ENCODE peak calls at places on chromosomes 6 and 20, in four cellular contexts. One of them, this sample, is unnamed.

GRCh38 chr20:34390769-34391447 is 27.8 kb downstream of the ITCH start:
- DNase-seq in right lobe of liver: peak
- DNase-seq in Peyer's patch: no peak
- DNase-seq in HL-60: no peak
- DNase-seq in this sample: peak

GRCh38 chr6:156948807-156949206 is 171.6 kb downstream of the ARID1B start:
- DNase-seq in right lobe of liver: no peak
- DNase-seq in Peyer's patch: no peak
- DNase-seq in HL-60: no peak
- DNase-seq in this sample: peak

GRCh38 chr6:12009904-12010634 is 2.0 kb upstream of the HIVEP1 start:
- DNase-seq in right lobe of liver: no peak
- DNase-seq in Peyer's patch: no peak
- DNase-seq in HL-60: no peak
- DNase-seq in this sample: peak

GRCh38 chr20:34825530-34826362 is at the start of gene NCOA6:
- DNase-seq in right lobe of liver: peak
- DNase-seq in Peyer's patch: peak
- DNase-seq in HL-60: peak
- DNase-seq in this sample: peak

GRCh38 chr20:53331151-53331973 is 262.3 kb downstream of the ZNF217 start:
- DNase-seq in right lobe of liver: no peak
- DNase-seq in Peyer's patch: no peak
- DNase-seq in HL-60: no peak
- DNase-seq in this sample: peak

GRCh38 chr6:145086197-145086596 is 649.1 kb downstream of the EPM2A start:
- DNase-seq in right lobe of liver: no peak
- DNase-seq in Peyer's patch: no peak
- DNase-seq in HL-60: no peak
- DNase-seq in this sample: peak

GRCh38 chr6:137089305-137089704 is 44.5 kb upstream of the IL20RA start:
- DNase-seq in right lobe of liver: no peak
- DNase-seq in Peyer's patch: no peak
- DNase-seq in HL-60: no peak
- DNase-seq in this sample: no peak

GRCh38 chr6:24313477-24314141 is 44.2 kb downstream of the DCDC2 start:
- DNase-seq in right lobe of liver: no peak
- DNase-seq in Peyer's patch: no peak
- DNase-seq in HL-60: no peak
- DNase-seq in this sample: peak

GRCh38 chr6:161168281-161168891 is 105.5 kb downstream of the AGPAT4 start:
- DNase-seq in right lobe of liver: no peak
- DNase-seq in Peyer's patch: no peak
- DNase-seq in HL-60: no peak
- DNase-seq in this sample: peak

GRCh38 chr6:105259912-105260889 is 80.4 kb upstream of the POPDC3 start:
- DNase-seq in right lobe of liver: no peak
- DNase-seq in Peyer's patch: no peak
- DNase-seq in HL-60: no peak
- DNase-seq in this sample: no peak

GRCh38 chr6:112243861-112244415 is 10.4 kb downstream of the LAMA4 start:
- DNase-seq in right lobe of liver: no peak
- DNase-seq in Peyer's patch: no peak
- DNase-seq in HL-60: no peak
- DNase-seq in this sample: no peak

GRCh38 chr6:100468966-100469859 is 4.5 kb upstream of the SIM1 start:
- DNase-seq in right lobe of liver: no peak
- DNase-seq in Peyer's patch: no peak
- DNase-seq in HL-60: no peak
- DNase-seq in this sample: no peak

GRCh38 chr6:12693122-12693521 is 23.4 kb upstream of the PHACTR1 start:
- DNase-seq in right lobe of liver: no peak
- DNase-seq in Peyer's patch: no peak
- DNase-seq in HL-60: no peak
- DNase-seq in this sample: no peak

GRCh38 chr20:542777-543368 is 717 bp downstream of the CSNK2A1 start:
- DNase-seq in right lobe of liver: peak
- DNase-seq in Peyer's patch: peak
- DNase-seq in HL-60: peak
- DNase-seq in this sample: no peak

GRCh38 chr6:40900791-40901190 is 138.2 kb downstream of the UNC5CL start:
- DNase-seq in right lobe of liver: no peak
- DNase-seq in Peyer's patch: no peak
- DNase-seq in HL-60: no peak
- DNase-seq in this sample: peak

GRCh38 chr6:42257614-42258013 is 40.0 kb upstream of the MRPS10 start:
- DNase-seq in right lobe of liver: no peak
- DNase-seq in Peyer's patch: no peak
- DNase-seq in HL-60: no peak
- DNase-seq in this sample: no peak

GRCh38 chr6:170292778-170293164 is 1.9 kb upstream of the DLL1 start:
- DNase-seq in right lobe of liver: no peak
- DNase-seq in Peyer's patch: no peak
- DNase-seq in HL-60: no peak
- DNase-seq in this sample: no peak

GRCh38 chr6:19472168-19472567 is 365.0 kb upstream of the ID4 start:
- DNase-seq in right lobe of liver: no peak
- DNase-seq in Peyer's patch: no peak
- DNase-seq in HL-60: no peak
- DNase-seq in this sample: peak

GRCh38 chr6:17280138-17280537 is 1.0 kb upstream of the RBM24 start:
- DNase-seq in right lobe of liver: no peak
- DNase-seq in Peyer's patch: no peak
- DNase-seq in HL-60: no peak
- DNase-seq in this sample: no peak

GRCh38 chr6:17280552-17281090 is 540 bp upstream of the RBM24 start:
- DNase-seq in right lobe of liver: peak
- DNase-seq in Peyer's patch: no peak
- DNase-seq in HL-60: no peak
- DNase-seq in this sample: peak

GRCh38 chr6:17281100-17281496 is at the start of gene RBM24:
- DNase-seq in right lobe of liver: peak
- DNase-seq in Peyer's patch: no peak
- DNase-seq in HL-60: peak
- DNase-seq in this sample: peak

GRCh38 chr6:17281497-17282481 is 628 bp downstream of the RBM24 start:
- DNase-seq in right lobe of liver: no peak
- DNase-seq in Peyer's patch: no peak
- DNase-seq in HL-60: no peak
- DNase-seq in this sample: peak

GRCh38 chr6:17283074-17283473 is 1.9 kb downstream of the RBM24 start:
- DNase-seq in right lobe of liver: no peak
- DNase-seq in Peyer's patch: no peak
- DNase-seq in HL-60: no peak
- DNase-seq in this sample: no peak
- H3K4me3 ChIP-seq in right lobe of liver: no peak
- H3K4me3 ChIP-seq in Peyer's patch: no peak
- H3K4me3 ChIP-seq in HL-60: no peak
- H3K4me3 ChIP-seq in this sample: no peak

GRCh38 chr6:72080260-72080941 is 194.1 kb downstream of the RIMS1 start:
- DNase-seq in right lobe of liver: no peak
- DNase-seq in Peyer's patch: no peak
- DNase-seq in HL-60: no peak
- DNase-seq in this sample: peak

GRCh38 chr6:72083976-72084375 is 197.6 kb downstream of the RIMS1 start:
- DNase-seq in right lobe of liver: no peak
- DNase-seq in Peyer's patch: no peak
- DNase-seq in HL-60: no peak
- DNase-seq in this sample: no peak

GRCh38 chr6:72081880-72082279 is 195.5 kb downstream of the RIMS1 start:
- DNase-seq in right lobe of liver: no peak
- DNase-seq in Peyer's patch: no peak
- DNase-seq in HL-60: no peak
- DNase-seq in this sample: no peak

DNA sequence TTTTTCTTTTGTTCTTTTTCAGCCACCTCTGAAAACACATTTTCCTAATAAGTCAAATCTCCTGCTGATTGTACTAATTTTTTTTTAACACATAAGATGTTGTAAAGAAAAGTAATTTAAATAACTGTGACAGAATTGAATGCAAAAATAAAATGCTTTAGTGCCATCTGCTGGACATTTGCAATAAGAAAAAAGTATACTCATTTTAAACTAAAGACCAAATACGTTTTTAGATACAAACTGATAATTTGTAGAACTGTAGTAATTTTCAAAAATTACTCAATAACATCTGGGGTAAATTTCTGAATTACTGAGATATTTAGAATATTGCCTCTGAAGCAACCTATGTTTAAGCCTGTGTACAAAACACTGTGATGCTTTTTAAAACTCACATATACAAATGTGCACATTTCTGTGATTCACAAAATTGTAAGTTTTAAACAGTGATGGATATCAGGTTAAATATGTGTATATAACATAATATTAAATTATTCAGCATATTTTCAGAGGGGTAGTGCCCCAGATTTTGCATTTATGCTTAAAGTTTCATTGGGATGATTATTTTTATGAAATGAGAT is 198.7 kb downstream of the RIMS1 start:
- DNase-seq in right lobe of liver: no peak
- DNase-seq in Peyer's patch: no peak
- DNase-seq in HL-60: no peak
- DNase-seq in this sample: peak
- TF ChIP-seq CTCF in right lobe of liver: peak
- TF ChIP-seq CTCF in Peyer's patch: no peak
- TF ChIP-seq CTCF in HL-60: no peak
- TF ChIP-seq CTCF in this sample: peak

DNA sequence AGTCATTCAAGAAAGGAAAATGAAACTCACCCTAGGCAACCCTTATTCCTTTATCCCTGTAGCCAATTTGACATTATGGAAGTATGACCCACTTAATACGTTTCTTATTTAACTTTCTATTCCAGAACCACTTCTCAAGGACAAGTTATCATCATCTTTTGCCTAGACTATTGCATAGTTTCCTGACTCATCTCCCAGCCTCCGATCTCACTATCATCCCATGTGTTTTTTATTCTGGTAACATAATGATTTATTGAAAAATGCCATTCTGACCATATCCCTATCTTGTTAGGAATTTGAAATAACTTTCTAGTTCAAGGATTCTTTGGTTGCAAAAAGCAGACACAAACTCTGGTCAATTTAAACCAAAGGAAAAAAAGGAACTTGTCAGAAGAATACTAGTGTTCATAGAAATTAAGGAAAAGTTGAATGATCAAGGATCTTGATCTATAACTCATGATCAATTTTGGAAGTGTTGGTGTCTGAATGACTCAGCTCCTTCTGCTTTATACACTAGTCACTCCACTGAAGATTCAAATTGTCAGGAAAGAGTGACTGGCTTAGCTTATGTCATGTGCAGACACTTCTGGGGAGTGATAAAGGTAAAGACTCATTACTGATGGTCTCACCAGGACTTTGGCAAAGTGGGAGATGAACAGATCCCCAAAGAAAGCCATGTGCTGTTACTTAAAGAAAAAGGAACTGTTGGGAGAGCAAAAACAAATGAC is 8.5 kb upstream of the TINAG start:
- DNase-seq in right lobe of liver: no peak
- DNase-seq in Peyer's patch: no peak
- DNase-seq in HL-60: no peak
- DNase-seq in this sample: peak
- H3K4me3 ChIP-seq in right lobe of liver: no peak
- H3K4me3 ChIP-seq in Peyer's patch: no peak
- H3K4me3 ChIP-seq in HL-60: no peak
- H3K4me3 ChIP-seq in this sample: no peak

GRCh38 chr6:83593395-83593785 is 81.1 kb downstream of the PRSS35 start:
- DNase-seq in right lobe of liver: no peak
- DNase-seq in Peyer's patch: no peak
- DNase-seq in HL-60: no peak
- DNase-seq in this sample: no peak

GRCh38 chr6:83594936-83595335 is 82.6 kb downstream of the PRSS35 start:
- DNase-seq in right lobe of liver: no peak
- DNase-seq in Peyer's patch: no peak
- DNase-seq in HL-60: no peak
- DNase-seq in this sample: no peak

GRCh38 chr6:83590413-83590812 is 78.1 kb downstream of the PRSS35 start:
- DNase-seq in right lobe of liver: no peak
- DNase-seq in Peyer's patch: no peak
- DNase-seq in HL-60: no peak
- DNase-seq in this sample: peak

GRCh38 chr6:83597511-83597910 is 85.2 kb downstream of the PRSS35 start:
- DNase-seq in right lobe of liver: no peak
- DNase-seq in Peyer's patch: no peak
- DNase-seq in HL-60: no peak
- DNase-seq in this sample: no peak

GRCh38 chr6:83592770-83593394 is 80.5 kb downstream of the PRSS35 start:
- DNase-seq in right lobe of liver: no peak
- DNase-seq in Peyer's patch: no peak
- DNase-seq in HL-60: peak
- DNase-seq in this sample: peak
- TF ChIP-seq CTCF in right lobe of liver: peak
- TF ChIP-seq CTCF in Peyer's patch: no peak
- TF ChIP-seq CTCF in HL-60: peak
- TF ChIP-seq CTCF in this sample: peak

GRCh38 chr20:63829943-63830820 is 882 bp downstream of the ZBTB46 start:
- DNase-seq in right lobe of liver: no peak
- DNase-seq in Peyer's patch: no peak
- DNase-seq in HL-60: no peak
- DNase-seq in this sample: no peak
- H3K4me3 ChIP-seq in right lobe of liver: peak
- H3K4me3 ChIP-seq in Peyer's patch: peak
- H3K4me3 ChIP-seq in HL-60: peak
- H3K4me3 ChIP-seq in this sample: peak

GRCh38 chr6:89025633-89026032 is 54.9 kb upstream of the PNRC1 start:
- DNase-seq in right lobe of liver: no peak
- DNase-seq in Peyer's patch: no peak
- DNase-seq in HL-60: no peak
- DNase-seq in this sample: no peak

GRCh38 chr6:89023591-89024441 is 56.7 kb upstream of the PNRC1 start:
- DNase-seq in right lobe of liver: no peak
- DNase-seq in Peyer's patch: no peak
- DNase-seq in HL-60: no peak
- DNase-seq in this sample: peak

GRCh38 chr6:89021629-89022028 is 58.2 kb upstream of the RNGTT start:
- DNase-seq in right lobe of liver: no peak
- DNase-seq in Peyer's patch: no peak
- DNase-seq in HL-60: no peak
- DNase-seq in this sample: no peak

GRCh38 chr6:89024456-89024855 is 56.1 kb upstream of the PNRC1 start:
- DNase-seq in right lobe of liver: no peak
- DNase-seq in Peyer's patch: no peak
- DNase-seq in HL-60: no peak
- DNase-seq in this sample: no peak

GRCh38 chr6:89022747-89023289 is 57.7 kb upstream of the PNRC1 start:
- DNase-seq in right lobe of liver: no peak
- DNase-seq in Peyer's patch: no peak
- DNase-seq in HL-60: no peak
- DNase-seq in this sample: peak
- TF ChIP-seq CTCF in right lobe of liver: no peak
- TF ChIP-seq CTCF in Peyer's patch: no peak
- TF ChIP-seq CTCF in HL-60: no peak
- TF ChIP-seq CTCF in this sample: no peak

GRCh38 chr6:167056370-167056769 is 57.2 kb downstream of the CEP43 start:
- DNase-seq in right lobe of liver: no peak
- DNase-seq in Peyer's patch: no peak
- DNase-seq in HL-60: peak
- DNase-seq in this sample: peak
- H3K4me3 ChIP-seq in right lobe of liver: no peak
- H3K4me3 ChIP-seq in Peyer's patch: no peak
- H3K4me3 ChIP-seq in HL-60: no peak
- H3K4me3 ChIP-seq in this sample: no peak

GRCh38 chr20:57388953-57389694 is 2.1 kb upstream of the RBM38 start:
- DNase-seq in right lobe of liver: peak
- DNase-seq in Peyer's patch: peak
- DNase-seq in HL-60: no peak
- DNase-seq in this sample: peak
- TF ChIP-seq CTCF in right lobe of liver: no peak
- TF ChIP-seq CTCF in Peyer's patch: peak
- TF ChIP-seq CTCF in HL-60: no peak
- TF ChIP-seq CTCF in this sample: peak

This sample was measured in fibroblast of pulmonary artery.